ENCODE peak calls at places on chromosomes 7 and 10, in nine cellular contexts. C is GM12878, F is IMR-90, T is HCT116, E is neural progenitor cell, J is H9, N is mammary epithelial cell, G is K562, I is HepG2. P is an unnamed sample.

GRCh38 chr10:102918817-102919236 is 733 bp downstream of the CNNM2 start:
- DNase-seq in C (no peak), F (no peak), T (no peak), E (peak; percentile 48), J (no peak), N (peak; percentile 20), G (peak; percentile 33), I (peak; percentile 8), P (no peak)

GRCh38 chr10:62388328-62388727 is 14.2 kb downstream of the ZNF365 start:
- DNase-seq in C (no peak), F (no peak), T (peak; percentile 27), E (no peak), J (peak; percentile 40), N (no peak), G (no peak), I (no peak), P (no peak)

GRCh38 chr10:127790165-127790564 is 53.2 kb downstream of the FOXI2 start:
- DNase-seq in C (no peak), F (no peak), T (no peak), E (no peak), J (no peak), N (no peak), G (no peak), I (no peak), P (no peak)

GRCh38 chr7:128084896-128085608 is 53.8 kb upstream of the LRRC4 start:
- DNase-seq in C (no peak), F (peak; percentile 77), T (no peak), E (no peak), J (no peak), N (no peak), G (no peak), I (no peak), P (peak; percentile 91)

GRCh38 chr10:79404231-79404609 is 41.2 kb downstream of the ZCCHC24 start:
- DNase-seq in C (no peak), F (peak; percentile 76), T (no peak), E (peak; percentile 45), J (no peak), N (peak; percentile 23), G (no peak), I (peak; percentile 66), P (peak; percentile 88)

GRCh38 chr7:129612112-129613015 is 844 bp downstream of the NRF1 start:
- DNase-seq in C (no peak), F (peak; percentile 53), T (no peak), E (peak; percentile 48), J (no peak), N (peak; percentile 22), G (no peak), I (no peak), P (peak; percentile 88)

GRCh38 chr7:17408245-17408903 is 109.9 kb downstream of the AHR start:
- DNase-seq in C (no peak), F (peak; percentile 95), T (peak; percentile 74), E (no peak), J (no peak), N (peak; percentile 93), G (no peak), I (peak; percentile 92), P (peak; percentile 64)

GRCh38 chr7:21412953-21413352 is 14.9 kb upstream of the SP4 start:
- DNase-seq in C (no peak), F (no peak), T (no peak), E (peak; percentile 69), J (no peak), N (no peak), G (no peak), I (no peak), P (no peak)

GRCh38 chr7:156610130-156610529 is 30.4 kb upstream of the RNF32 start:
- DNase-seq in C (no peak), F (no peak), T (no peak), E (no peak), J (no peak), N (no peak), G (no peak), I (no peak), P (no peak)

GRCh38 chr10:119205926-119206602 is 1.3 kb upstream of the GRK5 start:
- DNase-seq in C (no peak), F (no peak), T (no peak), E (peak; percentile 55), J (peak; percentile 49), N (peak; percentile 30), G (peak; percentile 26), I (peak; percentile 83), P (peak; percentile 91)

GRCh38 chr10:74056081-74056818 is 58.3 kb downstream of the VCL start:
- DNase-seq in C (peak; percentile 33), F (peak; percentile 85), T (peak; percentile 37), E (no peak), J (no peak), N (peak; percentile 65), G (no peak), I (peak; percentile 65), P (no peak)

GRCh38 chr10:11501600-11501999 is 109.8 kb downstream of the USP6NL start:
- DNase-seq in C (no peak), F (no peak), T (no peak), E (no peak), J (no peak), N (no peak), G (no peak), I (no peak), P (no peak)

GRCh38 chr7:99380823-99381663 is 6.5 kb downstream of the ARPC1B start:
- DNase-seq in C (peak; percentile 88), F (no peak), T (no peak), E (no peak), J (no peak), N (peak; percentile 30), G (no peak), I (peak; percentile 72), P (peak; percentile 83)

GRCh38 chr10:124240721-124241350 is 147.4 kb upstream of the CHST15 start:
- DNase-seq in C (no peak), F (no peak), T (no peak), E (peak; percentile 74), J (peak; percentile 50), N (no peak), G (no peak), I (no peak), P (no peak)
- H3K9ac ChIP-seq in C (no peak overlapping the region), F (no peak overlapping the region), T (no peak overlapping the region), E (no peak overlapping the region), J (no peak overlapping the region), N (no peak overlapping the region), G (no peak overlapping the region), I (no peak overlapping the region), P (no peak overlapping the region)

DNA sequence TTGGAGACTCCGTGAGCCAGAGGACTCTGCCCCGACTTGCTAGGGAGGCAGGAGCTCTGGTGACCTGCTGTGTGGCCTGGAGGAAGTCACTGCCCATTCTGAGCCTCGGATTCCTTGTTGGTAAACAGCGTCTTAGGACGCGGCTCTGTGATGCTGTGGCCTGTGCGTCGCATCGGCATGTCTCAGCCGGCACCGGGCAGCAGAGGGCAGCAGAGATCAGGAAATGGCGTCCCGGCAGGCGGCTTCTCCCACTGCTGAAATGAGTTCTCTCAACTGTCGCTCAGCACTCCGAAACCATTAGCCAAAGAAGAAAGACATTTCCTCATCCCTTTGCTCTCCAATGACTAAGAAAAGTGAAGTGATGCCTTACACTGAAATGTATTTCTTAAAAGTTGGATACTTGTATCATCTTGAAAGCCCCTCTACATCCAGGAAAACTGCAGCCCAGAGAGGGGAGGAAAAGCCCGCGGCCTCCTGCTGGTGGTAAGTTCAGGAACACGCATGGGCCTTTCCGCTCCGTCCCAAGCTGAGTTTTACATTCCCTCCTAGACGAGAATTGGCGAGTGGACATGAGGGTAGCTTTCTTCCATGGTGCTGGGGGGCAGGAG is 91.7 kb downstream of the WDR11 start:
- DNase-seq in C (peak; percentile 9), F (peak; percentile 57), T (peak; percentile 81), E (peak; percentile 87), J (peak; percentile 91), N (peak; percentile 67), G (peak; percentile 61), I (peak; percentile 32), P (peak; percentile 90)
- TF ChIP-seq CTCF in C (peak; percentile 87), F (peak; percentile 90), T (peak; percentile 96), E (peak; percentile 85), J (peak; percentile 92), N (peak; percentile 92), G (peak; percentile 80), I (peak; percentile 98), P (peak; percentile 88)

DNA sequence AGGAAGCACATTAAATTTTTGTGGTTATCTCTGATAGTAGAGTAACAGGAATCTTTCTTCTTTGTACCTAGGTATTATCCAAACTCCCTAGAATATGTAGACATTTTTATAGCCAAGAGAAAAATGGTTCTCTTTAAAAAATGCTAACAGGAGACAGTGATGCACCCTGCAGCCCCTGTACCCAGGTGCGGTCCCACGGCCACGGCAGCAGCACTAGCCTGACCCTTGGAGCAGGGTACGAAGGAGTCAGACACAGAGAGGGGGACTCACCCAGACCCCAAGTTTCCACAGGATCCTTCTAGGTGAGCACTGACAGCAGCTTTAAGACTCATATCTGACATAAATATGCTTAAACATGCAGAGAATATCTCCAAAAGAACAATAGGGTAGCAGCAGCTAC is 60.4 kb downstream of the NUDCD3 start:
- DNase-seq in C (no peak), F (no peak), T (no peak), E (no peak), J (no peak), N (no peak), G (no peak), I (no peak), P (no peak)
- H3K4me1 ChIP-seq in C (peaks cover 6% of the 10 kb centered on the region), F (peaks cover 3% of the 10 kb centered on the region), T (peaks cover 8% of the 10 kb centered on the region), E (no peaks in the 10 kb centered on the region), J (peaks cover 2% of the 10 kb centered on the region), N (peaks cover 3% of the 10 kb centered on the region), G (peaks cover 4% of the 10 kb centered on the region), I (peaks cover 7% of the 10 kb centered on the region), P (no peaks in the 10 kb centered on the region)

GRCh38 chr10:46270086-46270811 is 16.5 kb upstream of the ANTXRL start:
- DNase-seq in C (no peak), F (no peak), T (no peak), E (no peak), J (peak; percentile 20), N (peak; percentile 12), G (no peak), I (no peak), P (no peak)
- H3K9ac ChIP-seq in C (no peak overlapping the region), F (no peak overlapping the region), T (no peak overlapping the region), E (no peak overlapping the region), J (no peak overlapping the region), N (no peak overlapping the region), G (no peak overlapping the region), I (no peak overlapping the region), P (no peak overlapping the region)

GRCh38 chr10:16049050-16049449 is 188.7 kb upstream of the MINDY3 start:
- DNase-seq in C (no peak), F (no peak), T (no peak), E (no peak), J (no peak), N (no peak), G (no peak), I (no peak), P (no peak)
- TF ChIP-seq CTCF in C (peak; percentile 4), F (no peak), T (peak; percentile 44), E (peak; percentile 23), J (peak; percentile 47), N (no peak), G (peak; percentile 22), I (no peak), P (no peak)

GRCh38 chr7:143408686-143409551 is at the start of gene EPHA1:
- DNase-seq in C (no peak), F (no peak), T (peak; percentile 88), E (peak; percentile 65), J (peak; percentile 97), N (peak; percentile 82), G (peak; percentile 90), I (no peak), P (peak; percentile 83)
- H3K4me1 ChIP-seq in C (peaks cover 3% of the 10 kb centered on the region), F (peaks cover 12% of the 10 kb centered on the region), T (peaks cover 15% of the 10 kb centered on the region), E (peaks cover 24% of the 10 kb centered on the region), J (peaks cover 35% of the 10 kb centered on the region), N (peaks cover 27% of the 10 kb centered on the region), G (peaks cover 2% of the 10 kb centered on the region), I (peaks cover 38% of the 10 kb centered on the region), P (peaks cover 7% of the 10 kb centered on the region)

GRCh38 chr7:2509298-2509906 is 10.2 kb upstream of the LFNG start:
- DNase-seq in C (no peak), F (no peak), T (no peak), E (peak; percentile 66), J (no peak), N (no peak), G (no peak), I (no peak), P (no peak)
- H3K9ac ChIP-seq in C (no peak overlapping the region), F (no peak overlapping the region), T (no peak overlapping the region), E (no peak overlapping the region), J (no peak overlapping the region), N (no peak overlapping the region), G (peak overlapping the region; percentile 71), I (no peak overlapping the region), P (no peak overlapping the region)